ENCODE peak calls at places on chromosome 16, in nine cellular contexts. E, O, T, U, F, M, Q, R and N are unnamed samples.

GRCh38 chr16:10889880-10890279 is 12.9 kb downstream of the CIITA start:
- DNase-seq in E (no peak), O (no peak), T (no peak), U (no peak), F (no peak), M (no peak), Q (no peak), R (no peak), N (no peak)

GRCh38 chr16:71499775-71500364 is 10.7 kb upstream of the ZNF19 start:
- DNase-seq in E (peak), O (peak), T (peak), U (peak), F (peak), M (peak), Q (peak), R (peak), N (no peak)

GRCh38 chr16:79560923-79561322 is 39.6 kb downstream of the MAF start:
- DNase-seq in E (no peak), O (no peak), T (no peak), U (no peak), F (no peak), M (no peak), Q (no peak), R (no peak), N (no peak)

GRCh38 chr16:67190041-67190440 is at the start of gene EXOC3L1:
- DNase-seq in E (no peak), O (no peak), T (no peak), U (no peak), F (no peak), M (no peak), Q (no peak), R (no peak), N (no peak)

GRCh38 chr16:13032911-13033310 is 131.5 kb downstream of the SHISA9 start:
- DNase-seq in E (no peak), O (no peak), T (no peak), U (no peak), F (no peak), M (no peak), Q (no peak), R (no peak), N (no peak)

GRCh38 chr16:67773099-67773498 is 33.3 kb downstream of the RANBP10 start:
- DNase-seq in E (peak), O (no peak), T (no peak), U (no peak), F (peak), M (no peak), Q (no peak), R (no peak), N (no peak)

GRCh38 chr16:85172465-85173071 is 60.3 kb upstream of the CIBAR2 start:
- DNase-seq in E (no peak), O (no peak), T (peak), U (no peak), F (no peak), M (peak), Q (peak), R (peak), N (no peak)

GRCh38 chr16:69187387-69187890 is 475 bp downstream of the SNTB2 start:
- DNase-seq in E (peak), O (peak), T (peak), U (peak), F (no peak), M (peak), Q (peak), R (peak), N (no peak)

GRCh38 chr16:86777098-86777946 is 199.0 kb downstream of the FOXL1 start:
- DNase-seq in E (no peak), O (peak), T (no peak), U (no peak), F (no peak), M (no peak), Q (no peak), R (no peak), N (no peak)

GRCh38 chr16:8237452-8237851 is 352.9 kb downstream of the TMEM114 start:
- DNase-seq in E (no peak), O (no peak), T (no peak), U (no peak), F (no peak), M (no peak), Q (no peak), R (no peak), N (no peak)

GRCh38 chr16:56203052-56203451 is 11.8 kb downstream of the GNAO1 start:
- DNase-seq in E (no peak), O (peak), T (peak), U (no peak), F (peak), M (peak), Q (peak), R (no peak), N (peak)

GRCh38 chr16:81415757-81416156 is 28.9 kb upstream of the CMIP start:
- DNase-seq in E (no peak), O (no peak), T (no peak), U (no peak), F (no peak), M (no peak), Q (peak), R (no peak), N (no peak)

GRCh38 chr16:49684731-49685130 is 171.2 kb downstream of the ZNF423 start:
- DNase-seq in E (no peak), O (no peak), T (no peak), U (no peak), F (no peak), M (no peak), Q (no peak), R (no peak), N (no peak)

GRCh38 chr16:74556375-74556922 is 50.5 kb downstream of the GLG1 start:
- DNase-seq in E (no peak), O (peak), T (no peak), U (no peak), F (no peak), M (peak), Q (no peak), R (no peak), N (no peak)

GRCh38 chr16:75908718-75909117 is 182.4 kb upstream of the CPHXL start:
- DNase-seq in E (no peak), O (no peak), T (no peak), U (no peak), F (no peak), M (no peak), Q (no peak), R (no peak), N (no peak)

GRCh38 chr16:75130150-75130771 is 13.7 kb upstream of the LDHD start:
- DNase-seq in E (no peak), O (no peak), T (no peak), U (no peak), F (no peak), M (no peak), Q (peak), R (no peak), N (no peak)

GRCh38 chr16:86556576-86556975 is 1.5 kb upstream of the MTHFSD start:
- DNase-seq in E (no peak), O (no peak), T (no peak), U (no peak), F (no peak), M (no peak), Q (no peak), R (no peak), N (no peak)

GRCh38 chr16:48676836-48677235 is 66.9 kb upstream of the N4BP1 start:
- DNase-seq in E (no peak), O (peak), T (no peak), U (no peak), F (no peak), M (no peak), Q (no peak), R (no peak), N (no peak)

GRCh38 chr16:75287708-75288107 is 36.3 kb upstream of the BCAR1 start:
- DNase-seq in E (no peak), O (no peak), T (no peak), U (no peak), F (no peak), M (no peak), Q (no peak), R (peak), N (no peak)

GRCh38 chr16:81371106-81371505 is 56.3 kb downstream of the GAN start:
- DNase-seq in E (no peak), O (peak), T (no peak), U (no peak), F (no peak), M (no peak), Q (no peak), R (no peak), N (no peak)

GRCh38 chr16:9297437-9298113 is 206.1 kb downstream of the HAPSTR1 start:
- DNase-seq in E (peak), O (no peak), T (peak), U (peak), F (no peak), M (no peak), Q (peak), R (no peak), N (no peak)

GRCh38 chr16:53489754-53490153 is 13.3 kb downstream of the AKTIP start:
- DNase-seq in E (no peak), O (no peak), T (no peak), U (no peak), F (no peak), M (no peak), Q (no peak), R (no peak), N (no peak)

GRCh38 chr16:53482123-53482522 is 20.9 kb downstream of the AKTIP start:
- DNase-seq in E (no peak), O (no peak), T (no peak), U (no peak), F (no peak), M (no peak), Q (no peak), R (no peak), N (no peak)

GRCh38 chr16:53480394-53480793 is 22.6 kb downstream of the AKTIP start:
- DNase-seq in E (no peak), O (no peak), T (no peak), U (no peak), F (no peak), M (no peak), Q (no peak), R (no peak), N (no peak)

GRCh38 chr16:53484542-53484941 is 18.5 kb downstream of the AKTIP start:
- DNase-seq in E (no peak), O (no peak), T (no peak), U (no peak), F (no peak), M (no peak), Q (no peak), R (no peak), N (no peak)

DNA sequence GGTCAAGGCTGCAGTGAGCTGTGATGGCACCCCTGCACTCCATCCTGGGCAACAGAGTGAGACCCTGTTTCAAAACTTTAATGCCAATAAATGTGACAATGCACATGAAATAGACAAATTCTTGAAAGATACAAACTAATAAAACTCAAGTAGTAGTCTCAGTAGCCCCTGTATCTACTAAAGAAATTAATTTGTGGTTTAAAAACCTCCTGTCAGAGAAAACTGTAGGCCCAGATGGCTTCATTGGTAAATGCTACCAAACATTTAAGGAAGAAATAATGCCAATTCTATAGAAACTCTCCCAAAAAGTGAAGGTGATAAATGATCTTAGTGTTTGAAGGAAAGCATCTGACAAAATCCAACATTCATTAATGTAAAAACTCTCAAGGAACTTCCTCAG is 16.8 kb downstream of the AKTIP start:
- DNase-seq in E (no peak), O (no peak), T (no peak), U (no peak), F (no peak), M (no peak), Q (no peak), R (no peak), N (no peak)
- H3K27ac ChIP-seq in E (no peak), O (no peak), T (no peak), U (no peak), F (no peak), M (no peak), Q (no peak), R (no peak), N (no peak)

DNA sequence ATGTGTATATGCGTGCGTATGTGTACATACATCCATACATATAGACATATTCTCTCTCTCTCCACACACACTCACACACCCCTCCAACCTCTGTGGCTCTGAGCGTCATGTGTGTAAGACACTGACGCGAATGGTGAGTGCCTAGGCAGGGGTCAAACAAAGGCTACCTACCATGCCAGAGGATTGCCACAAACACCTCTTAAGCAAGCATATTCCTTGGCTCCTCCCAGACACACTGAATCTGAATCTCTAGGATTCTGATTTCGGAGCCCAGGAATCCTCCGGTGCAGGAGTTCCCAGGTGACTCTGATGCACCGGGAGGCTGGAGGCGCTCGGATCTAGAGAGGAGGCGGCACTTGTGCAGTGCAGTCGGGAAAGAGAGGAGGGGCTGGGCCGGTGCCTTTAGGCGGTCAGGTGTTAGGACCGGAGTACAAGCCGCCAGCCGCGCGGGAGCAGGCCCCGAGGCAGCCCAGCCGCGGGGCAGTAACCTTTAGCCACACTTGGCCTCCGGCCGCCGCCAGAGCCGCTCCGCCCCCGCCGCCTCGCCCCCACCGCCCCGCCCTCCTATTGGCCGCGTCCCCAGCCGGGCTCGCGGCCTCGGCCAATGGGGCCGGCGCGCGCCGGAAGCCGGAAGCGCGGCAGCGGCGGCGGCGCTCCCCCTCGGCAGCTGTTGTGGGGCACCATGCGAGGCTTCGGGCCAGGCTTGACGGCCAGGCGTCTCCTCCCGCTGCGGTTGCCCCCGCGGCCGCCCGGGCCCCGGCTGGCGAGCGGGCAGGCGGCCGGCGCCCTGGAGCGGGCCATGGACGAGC is at the start of gene MLYCD:
- DNase-seq in E (peak), O (peak), T (peak), U (peak), F (peak), M (peak), Q (peak), R (peak), N (no peak)
- H3K27ac ChIP-seq in E (peak), O (no peak), T (peak), U (peak), F (peak), M (peak), Q (no peak), R (peak), N (peak)

GRCh38 chr16:1354815-1355214 is 3.1 kb downstream of the GNPTG start:
- DNase-seq in E (no peak), O (no peak), T (no peak), U (no peak), F (no peak), M (no peak), Q (no peak), R (no peak), N (no peak)
- H3K27ac ChIP-seq in E (no peak), O (no peak), T (no peak), U (no peak), F (no peak), M (no peak), Q (no peak), R (no peak), N (no peak)

GRCh38 chr16:5422047-5422446 is 324.5 kb upstream of the EEF2KMT start:
- DNase-seq in E (no peak), O (no peak), T (no peak), U (no peak), F (no peak), M (no peak), Q (no peak), R (no peak), N (no peak)

GRCh38 chr16:5427571-5427970 is 330.0 kb upstream of the EEF2KMT start:
- DNase-seq in E (no peak), O (no peak), T (no peak), U (no peak), F (no peak), M (no peak), Q (no peak), R (no peak), N (no peak)

DNA sequence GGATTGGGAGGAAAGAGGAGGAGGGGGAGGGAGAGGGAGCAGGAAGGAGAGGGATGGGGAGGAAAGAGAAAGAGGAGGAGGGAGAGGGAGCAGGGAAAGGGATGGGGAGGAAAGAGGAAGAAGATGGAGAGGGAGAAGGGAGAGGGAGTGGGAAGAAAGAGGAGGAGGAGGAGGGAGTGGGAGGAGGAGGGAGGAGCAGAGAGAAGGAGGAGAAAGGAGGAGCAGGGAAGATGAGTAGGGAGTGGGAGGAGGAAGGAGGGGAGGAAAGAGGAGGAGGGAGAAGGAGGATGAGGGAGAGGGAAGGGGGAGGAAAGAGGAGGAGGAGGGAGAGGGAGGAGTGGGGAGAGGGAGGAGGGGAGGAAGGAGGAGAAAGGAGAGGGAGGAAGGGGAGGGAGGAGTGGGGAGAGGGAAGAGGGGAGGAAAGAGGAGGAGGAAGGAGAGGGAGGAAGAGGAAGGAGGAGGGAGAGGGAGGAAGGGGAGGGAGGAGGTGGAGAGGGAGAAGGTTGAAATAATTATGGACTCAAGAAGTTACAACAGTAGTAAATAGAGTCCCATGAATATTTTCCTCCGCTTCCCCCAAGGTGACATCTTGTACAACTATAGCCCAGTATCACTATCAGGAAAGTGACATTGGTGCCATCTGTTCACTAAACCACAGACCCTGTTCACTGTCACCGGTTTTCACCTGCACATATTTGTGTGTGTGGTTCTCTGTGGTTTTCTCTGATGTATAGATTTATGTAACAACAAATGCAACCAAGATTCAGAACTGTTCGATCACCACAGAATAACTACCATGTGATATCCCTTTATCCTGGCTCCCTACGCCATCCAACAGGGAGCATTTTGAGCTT is 325.3 kb upstream of the EEF2KMT start:
- DNase-seq in E (no peak), O (no peak), T (no peak), U (no peak), F (no peak), M (no peak), Q (no peak), R (no peak), N (no peak)
- H3K27ac ChIP-seq in E (no peak), O (no peak), T (no peak), U (no peak), F (no peak), M (no peak), Q (no peak), R (no peak), N (no peak)

GRCh38 chr16:78154729-78155461 is 55.4 kb downstream of the WWOX start:
- DNase-seq in E (no peak), O (no peak), T (no peak), U (no peak), F (no peak), M (no peak), Q (no peak), R (no peak), N (no peak)
- H3K27ac ChIP-seq in E (no peak), O (no peak), T (no peak), U (no peak), F (no peak), M (no peak), Q (no peak), R (no peak), N (no peak)

GRCh38 chr16:78126662-78127061 is 27.2 kb downstream of the WWOX start:
- DNase-seq in E (no peak), O (no peak), T (no peak), U (no peak), F (no peak), M (no peak), Q (no peak), R (no peak), N (no peak)
- H3K27ac ChIP-seq in E (no peak), O (no peak), T (no peak), U (peak), F (no peak), M (no peak), Q (no peak), R (no peak), N (no peak)

DNA sequence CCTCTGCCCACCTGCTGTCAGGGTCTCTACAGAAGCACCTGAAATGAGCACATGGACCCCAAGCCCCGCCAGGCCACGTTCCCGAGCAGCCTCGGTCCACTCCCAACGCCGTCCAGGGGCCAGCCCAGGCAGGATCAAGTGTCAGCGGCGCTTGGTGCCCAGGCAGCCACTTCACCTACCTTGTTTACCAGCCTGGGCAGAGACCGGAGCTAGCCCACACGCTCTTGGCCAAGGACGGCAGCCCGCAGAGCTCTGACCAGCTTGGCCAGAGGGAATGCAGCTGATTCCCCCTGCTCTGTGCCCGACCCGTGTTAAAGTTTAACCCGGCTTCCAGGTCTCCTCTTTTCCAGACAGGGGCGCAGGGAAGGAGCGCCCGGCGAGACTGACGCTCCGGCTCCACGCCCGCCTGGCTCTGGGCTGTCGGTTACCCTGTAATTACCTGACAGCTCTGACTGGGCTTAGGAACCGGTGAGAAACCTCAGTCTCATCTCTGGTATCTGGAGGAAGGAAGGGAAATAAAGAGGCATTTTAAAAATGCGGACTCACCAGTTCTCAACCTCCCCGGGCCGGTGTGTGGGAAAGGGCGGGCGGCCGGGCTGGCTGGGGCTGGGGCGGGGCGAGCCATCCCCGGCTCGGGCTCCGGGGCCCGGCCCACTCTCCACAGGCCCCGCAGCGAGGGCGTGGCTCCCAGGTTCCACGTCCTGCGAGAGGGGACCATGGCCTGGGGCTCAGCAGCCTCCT is 4.6 kb downstream of the KIFC3 start:
- DNase-seq in E (no peak), O (peak), T (peak), U (no peak), F (no peak), M (no peak), Q (peak), R (peak), N (no peak)
- H3K27ac ChIP-seq in E (peak), O (peak), T (peak), U (no peak), F (no peak), M (no peak), Q (no peak), R (no peak), N (peak)

GRCh38 chr16:6297666-6298435 is 1034.8 kb upstream of the RBFOX1 start:
- DNase-seq in E (no peak), O (no peak), T (no peak), U (no peak), F (no peak), M (no peak), Q (peak), R (no peak), N (no peak)
- H3K27ac ChIP-seq in E (no peak), O (no peak), T (no peak), U (no peak), F (no peak), M (no peak), Q (no peak), R (no peak), N (no peak)